ENCODE peak calls at places on chromosomes 16 and 17, in nine cellular contexts. I is cardiac muscle cell; C is CD8-positive, alpha-beta T cell; W is PC-9; R is uterus; D is A549; P is heart left ventricle; Q is tibial artery; X is IMR-90. L is an unnamed sample. For H3K4me1, the result is how much of the 10 kb centered on the place peaks cover.

GRCh38 chr16:5639531-5639930 is 541.9 kb upstream of the EEF2KMT start:
- DNase-seq in D (no peak), W (no peak), R (no peak), P (no peak), C (no peak), X (no peak), Q (no peak), I (no peak), L (no peak)

GRCh38 chr16:56551796-56552738 is 12.8 kb upstream of the MT4 start:
- DNase-seq in D (no peak), X (no peak), R (peak), P (peak), I (peak), W (no peak), Q (no peak), C (no peak), L (no peak)

GRCh38 chr17:32852811-32853210 is 24.1 kb downstream of the MYO1D start:
- DNase-seq in W (no peak), X (no peak), D (no peak), Q (no peak), P (no peak), R (no peak), C (no peak), I (no peak), L (no peak)

GRCh38 chr17:9232591-9233270 is 211.4 kb downstream of the NTN1 start:
- DNase-seq in D (no peak), W (no peak), R (peak), I (no peak), Q (no peak), C (no peak), X (no peak), P (no peak), L (peak)

GRCh38 chr17:75645889-75646625 is 12.8 kb downstream of the SMIM5 start:
- DNase-seq in R (peak), Q (no peak), D (peak), I (no peak), C (no peak), P (no peak), W (peak), X (no peak), L (peak)

GRCh38 chr17:78883533-78884131 is 19.4 kb downstream of the CEP295NL start:
- DNase-seq in W (peak), R (peak), Q (peak), C (no peak), X (peak), P (peak), I (peak), D (peak), L (peak)

GRCh38 chr17:14845562-14846335 is 419.4 kb downstream of the PMP22 start:
- DNase-seq in X (peak), C (no peak), W (no peak), Q (no peak), I (no peak), P (no peak), D (no peak), R (no peak), L (no peak)

GRCh38 chr17:27535975-27536374 is 79.7 kb downstream of the KSR1 start:
- DNase-seq in I (no peak), X (no peak), R (no peak), D (no peak), W (no peak), P (no peak), C (no peak), Q (no peak), L (peak)

GRCh38 chr17:14204084-14204483 is 32.6 kb downstream of the CDRT15 start:
- DNase-seq in Q (no peak), W (no peak), D (no peak), P (no peak), R (no peak), C (no peak), I (no peak), X (no peak), L (no peak)

GRCh38 chr17:82917656-82918345 is 78.0 kb upstream of the ZNF750 start:
- DNase-seq in X (peak), I (peak), D (no peak), R (no peak), C (peak), Q (no peak), P (no peak), W (peak), L (peak)

GRCh38 chr16:14286381-14287230 is 215.5 kb downstream of the MRTFB start:
- DNase-seq in X (no peak), W (no peak), Q (no peak), C (no peak), R (no peak), I (no peak), D (no peak), P (no peak), L (peak)

GRCh38 chr16:79169239-79169638 is 431.3 kb downstream of the MAF start:
- DNase-seq in D (no peak), Q (no peak), W (no peak), P (no peak), C (no peak), I (no peak), X (no peak), R (no peak), L (no peak)

GRCh38 chr16:56603589-56603988 is 4.8 kb upstream of the MT2A start:
- DNase-seq in D (peak), C (no peak), I (no peak), R (no peak), X (peak), W (no peak), P (peak), Q (no peak), L (peak)

GRCh38 chr16:4701791-4702465 is 8.6 kb downstream of the NUDT16L1 start:
- DNase-seq in X (no peak), C (no peak), R (no peak), I (no peak), Q (no peak), W (no peak), P (peak), D (no peak), L (no peak)

GRCh38 chr16:4338712-4339299 is 12.3 kb downstream of the PAM16 start:
- DNase-seq in P (no peak), R (no peak), Q (no peak), X (no peak), D (no peak), I (no peak), C (no peak), W (no peak), L (no peak)

GRCh38 chr17:74803971-74804370 is 27.8 kb upstream of the NAT9 start:
- DNase-seq in P (no peak), C (no peak), R (no peak), I (no peak), W (no peak), D (no peak), X (no peak), Q (no peak), L (no peak)

GRCh38 chr17:83195330-83196087 is 116.1 kb downstream of the METRNL start:
- DNase-seq in I (no peak), D (no peak), Q (peak), R (no peak), C (no peak), W (peak), P (peak), X (no peak), L (no peak)

GRCh38 chr16:4653981-4654380 is 29.4 kb downstream of the MGRN1 start:
- DNase-seq in D (peak), P (no peak), C (no peak), X (no peak), R (no peak), W (no peak), Q (no peak), I (no peak), L (peak)

GRCh38 chr17:30379303-30380105 is 777 bp downstream of the CPD start:
- DNase-seq in W (no peak), I (peak), P (peak), D (no peak), C (no peak), Q (no peak), X (no peak), R (no peak), L (peak)

GRCh38 chr17:80559688-80560290 is 15.2 kb downstream of the RPTOR start:
- DNase-seq in X (peak), P (no peak), D (no peak), I (no peak), R (no peak), C (no peak), W (no peak), Q (no peak), L (no peak)

GRCh38 chr17:4914009-4914408 is 11.1 kb upstream of the CHRNE start:
- DNase-seq in I (no peak), P (no peak), X (peak), C (no peak), R (no peak), D (no peak), Q (no peak), W (no peak), L (peak)

GRCh38 chr17:40430272-40431230 is 12.7 kb upstream of the IGFBP4 start:
- DNase-seq in X (no peak), P (no peak), D (no peak), C (no peak), W (no peak), R (no peak), I (no peak), Q (peak), L (no peak)

GRCh38 chr17:66665194-66665593 is 169.7 kb upstream of the CACNG5 start:
- DNase-seq in Q (no peak), W (no peak), C (no peak), R (no peak), D (no peak), I (no peak), P (no peak), X (peak), L (no peak)

GRCh38 chr16:88378836-88379693 is 3.7 kb upstream of the ZNF469 start:
- DNase-seq in X (peak), D (no peak), R (no peak), P (no peak), C (no peak), Q (peak), W (no peak), I (no peak), L (peak)

GRCh38 chr17:74633261-74633783 is 9.8 kb upstream of the CD300E start:
- DNase-seq in D (no peak), R (no peak), C (no peak), W (no peak), X (no peak), I (peak), P (no peak), Q (no peak), L (no peak)

GRCh38 chr16:69402448-69402847 is 16.6 kb upstream of the TERF2 start:
- DNase-seq in I (no peak), X (no peak), R (no peak), P (no peak), W (no peak), C (no peak), D (no peak), Q (no peak), L (no peak)

GRCh38 chr17:46152423-46152822 is 40.8 kb downstream of the KANSL1 start:
- DNase-seq in D (no peak), P (no peak), R (no peak), X (no peak), C (no peak), I (no peak), W (no peak), Q (no peak), L (no peak)

GRCh38 chr16:77211880-77212735 is 12.9 kb downstream of the SYCE1L start:
- DNase-seq in D (peak), R (peak), X (no peak), W (peak), Q (no peak), I (peak), C (peak), P (peak), L (peak)

GRCh38 chr17:40862985-40863733 is 3.9 kb downstream of the KRT12 start:
- DNase-seq in X (no peak), W (no peak), Q (no peak), D (no peak), P (no peak), R (no peak), I (peak), C (no peak), L (no peak)

GRCh38 chr17:5282639-5283217 is 644 bp downstream of the RABEP1 start:
- DNase-seq in W (no peak), R (peak), X (no peak), I (peak), C (no peak), D (peak), Q (peak), P (peak), L (peak)

GRCh38 chr16:20801278-20801677 is 5.0 kb downstream of the ERI2 start:
- DNase-seq in X (no peak), W (no peak), R (no peak), C (no peak), P (no peak), Q (no peak), I (no peak), D (no peak), L (no peak)

GRCh38 chr16:49356728-49357488 is 16.7 kb upstream of the C16orf78 start:
- DNase-seq in R (no peak), P (no peak), I (no peak), D (no peak), Q (no peak), W (no peak), X (no peak), C (no peak), L (peak)

DNA sequence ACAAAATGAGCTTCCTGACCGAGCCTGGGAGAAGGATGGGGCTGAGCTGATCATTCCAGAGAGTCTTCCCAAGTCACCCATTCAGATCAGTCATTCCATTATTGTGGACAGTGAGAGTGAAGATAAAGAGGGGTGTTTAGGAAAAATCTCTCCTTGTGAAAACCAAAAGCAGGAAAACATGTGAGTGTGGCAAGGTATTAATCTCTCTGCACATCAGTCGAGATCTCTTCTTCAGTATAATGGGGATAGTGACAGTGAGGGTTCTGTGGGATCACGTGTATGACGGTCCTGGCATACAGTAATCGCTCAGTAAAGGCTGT is 35.4 kb downstream of the CHD9 start:
- DNase-seq in Q (no peak), P (no peak), D (no peak), X (no peak), I (no peak), C (no peak), W (no peak), R (no peak), L (no peak)
- H3K4me1 ChIP-seq in Q (half or more), P (under half), D (half or more), X (under half), I (under half), C (under half), W (under half), R (under half), L (half or more)

DNA sequence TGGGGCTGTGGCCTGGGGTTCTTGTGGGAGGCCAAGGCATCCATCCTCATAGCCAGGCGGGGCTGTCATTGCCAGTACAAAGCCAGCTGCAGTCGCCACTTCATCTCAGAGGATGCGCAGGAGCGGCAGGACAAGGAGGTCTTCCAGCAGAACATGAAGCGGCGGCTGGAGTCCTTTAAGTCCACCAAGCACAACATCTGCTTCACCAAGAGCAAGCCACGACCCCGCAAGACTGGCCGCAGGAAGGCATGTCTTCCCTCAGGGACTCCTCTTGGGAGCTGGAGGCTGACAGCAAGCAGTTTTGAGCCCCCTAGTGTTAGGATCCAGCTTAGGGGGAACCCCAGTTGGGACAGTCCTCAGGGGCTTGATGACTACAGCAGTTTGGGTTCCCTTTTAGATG is 15.1 kb upstream of the PLEKHG4 start:
- DNase-seq in D (no peak), W (no peak), X (no peak), I (no peak), Q (no peak), R (no peak), P (no peak), C (no peak), L (peak)
- TF ChIP-seq CTCF in D (no peak), W (no peak), X (no peak), I (peak), Q (no peak), R (no peak), P (no peak), C (no peak), L (no peak)

DNA sequence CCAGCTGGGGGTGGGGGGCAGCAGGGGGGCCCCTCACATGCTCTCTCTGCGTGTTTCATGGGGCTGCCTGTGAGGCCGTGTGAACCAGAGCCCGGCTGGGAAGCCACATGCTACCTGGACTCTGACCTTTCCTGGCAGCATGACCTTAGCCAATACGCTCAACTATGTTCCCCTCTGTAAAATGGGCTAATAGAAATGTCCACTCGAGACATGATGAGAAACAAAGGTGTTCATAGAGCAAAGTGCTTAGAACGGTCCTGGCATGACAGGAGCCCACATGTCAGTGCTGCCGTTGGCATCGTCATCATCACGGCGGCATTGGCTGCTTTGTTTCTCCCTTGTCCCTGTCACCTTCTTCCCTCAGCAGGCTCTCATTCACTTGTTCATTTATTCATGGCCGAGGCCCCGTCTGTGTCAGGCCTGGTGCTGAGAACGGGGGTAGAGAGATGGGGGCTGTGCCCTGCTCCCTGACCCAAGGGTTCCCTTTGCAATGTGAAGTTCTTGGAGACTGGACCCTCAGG is 291.3 kb downstream of the SEC14L1 start:
- DNase-seq in R (no peak), D (no peak), W (no peak), P (no peak), C (no peak), X (no peak), Q (no peak), I (no peak), L (no peak)
- H3K4me1 ChIP-seq in R (under half), D (under half), W (under half), P (half or more), C (half or more), X (half or more), Q (half or more), I (half or more), L (half or more)

GRCh38 chr16:54930034-54930938 is at the start of gene IRX5:
- DNase-seq in C (no peak), P (peak), R (peak), I (peak), W (peak), D (peak), Q (peak), X (peak), L (peak)
- TF ChIP-seq CTCF in C (no peak), P (peak), R (peak), I (peak), W (no peak), D (no peak), Q (peak), X (peak), L (no peak)

GRCh38 chr16:1775846-1776671 is 3.1 kb upstream of the MRPS34 start:
- DNase-seq in W (no peak), X (no peak), C (no peak), I (no peak), R (no peak), D (no peak), P (no peak), Q (no peak), L (no peak)

GRCh38 chr16:1778200-1779179 is 3.9 kb downstream of the SPSB3 start:
- DNase-seq in X (no peak), C (no peak), R (no peak), P (no peak), D (no peak), I (no peak), W (no peak), Q (no peak), L (peak)

GRCh38 chr16:1776991-1777374 is 4.0 kb upstream of the MRPS34 start:
- DNase-seq in P (no peak), I (no peak), R (no peak), W (no peak), D (no peak), C (no peak), Q (no peak), X (no peak), L (no peak)

GRCh38 chr16:1776672-1776955 is 3.7 kb upstream of the MRPS34 start:
- DNase-seq in X (no peak), Q (no peak), R (no peak), D (no peak), P (no peak), I (no peak), W (no peak), C (no peak), L (no peak)

GRCh38 chr16:1777375-1778199 is 4.7 kb upstream of the MRPS34 start:
- DNase-seq in I (no peak), C (no peak), Q (no peak), P (no peak), W (no peak), R (no peak), X (no peak), D (no peak), L (no peak)
- H3K4me1 ChIP-seq in I (under half), C (under half), Q (half or more), P (under half), W (under half), R (under half), X (under half), D (under half), L (under half)

GRCh38 chr17:77207689-77208216 is 67.0 kb downstream of the SEC14L1 start:
- DNase-seq in X (no peak), P (no peak), R (no peak), Q (no peak), D (no peak), I (no peak), C (no peak), W (no peak), L (no peak)

GRCh38 chr17:77208856-77209255 is 68.1 kb downstream of the SEC14L1 start:
- DNase-seq in D (no peak), X (peak), I (no peak), R (no peak), C (no peak), Q (no peak), P (no peak), W (no peak), L (no peak)

GRCh38 chr17:77209330-77209748 is 68.6 kb downstream of the SEC14L1 start:
- DNase-seq in Q (peak), R (no peak), I (no peak), C (no peak), W (no peak), P (no peak), X (no peak), D (no peak), L (no peak)

GRCh38 chr17:77206557-77206956 is 65.8 kb downstream of the SEC14L1 start:
- DNase-seq in D (no peak), C (no peak), W (no peak), R (no peak), P (no peak), X (peak), I (no peak), Q (peak), L (no peak)

GRCh38 chr17:77208217-77208808 is 67.5 kb downstream of the SEC14L1 start:
- DNase-seq in Q (peak), I (peak), R (peak), P (peak), X (peak), W (no peak), D (peak), C (no peak), L (no peak)
- TF ChIP-seq CTCF in Q (no peak), I (peak), R (peak), P (peak), X (peak), W (no peak), D (peak), C (no peak), L (no peak)

GRCh38 chr17:50945779-50946222 is 79.6 kb upstream of the TOB1 start:
- DNase-seq in D (no peak), W (no peak), X (no peak), C (no peak), P (no peak), I (no peak), R (peak), Q (peak), L (no peak)
- H3K4me1 ChIP-seq in D (half or more), W (half or more), X (under half), C (under half), P (under half), I (half or more), R (under half), Q (half or more), L (half or more)